ENCODE peak calls at places on chromosome X, in nine cellular contexts. K is IMR-90; C is esophagus squamous epithelium; U is hepatocyte; P is transverse colon; M is activated CD8-positive, alpha-beta T cell treated with anti-CD3 and anti-CD28 coated beads for 36 hours; X is cardiac fibroblast; V is CD8-positive, alpha-beta T cell; E is GM06990. H is an unnamed sample.

GRCh38 chrX:49838374-49838773 is 9.3 kb downstream of the PAGE4 start:
- DNase-seq in U (peak), M (peak), C (no peak), P (peak), X (peak), K (peak), E (no peak), V (no peak), H (peak)

GRCh38 chrX:103919336-103919682 is 43.1 kb upstream of the TMSB15B start:
- DNase-seq in E (no peak), M (no peak), P (peak), V (no peak), X (peak), C (no peak), K (peak), U (peak), H (no peak)

GRCh38 chrX:155000841-155001240 is 21.7 kb downstream of the F8 start:
- DNase-seq in E (no peak), U (no peak), X (no peak), C (no peak), V (no peak), P (no peak), K (no peak), M (no peak), H (no peak)

GRCh38 chrX:66074920-66075879 is 35.3 kb upstream of the VSIG4 start:
- DNase-seq in E (peak), V (peak), U (no peak), C (peak), P (peak), M (peak), X (peak), K (no peak), H (no peak)

GRCh38 chrX:120625366-120625765 is 4.5 kb downstream of the C1GALT1C1 start:
- DNase-seq in P (no peak), X (peak), C (no peak), E (no peak), M (no peak), U (no peak), V (no peak), K (no peak), H (peak)

GRCh38 chrX:72306851-72307645 is 1.3 kb upstream of the CITED1 start:
- DNase-seq in P (peak), M (peak), C (no peak), X (peak), E (peak), V (peak), K (peak), U (peak), H (peak)

GRCh38 chrX:151722241-151722846 is 6.5 kb downstream of the FATE1 start:
- DNase-seq in C (no peak), U (peak), E (peak), M (no peak), X (no peak), V (no peak), K (no peak), P (peak), H (peak)

GRCh38 chrX:2894885-2895292 is 34.2 kb downstream of the ARSD start:
- DNase-seq in K (peak), U (peak), P (peak), V (no peak), E (no peak), C (no peak), M (no peak), X (no peak), H (peak)

GRCh38 chrX:79065696-79066095 is 78.8 kb upstream of the GPR174 start:
- DNase-seq in K (no peak), M (no peak), C (no peak), P (peak), V (no peak), E (peak), U (no peak), X (no peak), H (no peak)

GRCh38 chrX:17374619-17375360 is at the start of gene NHS:
- DNase-seq in C (no peak), U (peak), V (no peak), X (peak), E (no peak), P (peak), M (peak), K (peak), H (peak)

GRCh38 chrX:151488677-151489076 is 74.8 kb upstream of the PASD1 start:
- DNase-seq in V (no peak), U (no peak), P (no peak), X (no peak), C (no peak), K (no peak), E (no peak), M (peak), H (no peak)

GRCh38 chrX:4850312-4850711 is 1136.9 kb upstream of the PRKX start:
- DNase-seq in V (no peak), U (no peak), M (no peak), E (no peak), P (no peak), C (no peak), X (no peak), K (no peak), H (no peak)

GRCh38 chrX:119669424-119670037 is 23.4 kb downstream of the SEPTIN6 start:
- DNase-seq in P (no peak), X (peak), U (peak), V (no peak), M (no peak), E (no peak), K (peak), C (no peak), H (no peak)

GRCh38 chrX:30278365-30278764 is 30.8 kb downstream of the NR0B1 start:
- DNase-seq in C (no peak), M (no peak), E (no peak), X (peak), P (no peak), U (no peak), K (peak), V (no peak), H (peak)

GRCh38 chrX:1673337-1673736 is 58.5 kb downstream of the ASMT start:
- DNase-seq in C (no peak), X (peak), E (no peak), K (no peak), P (peak), U (peak), M (peak), V (peak), H (no peak)

GRCh38 chrX:153649178-153649914 is 2.3 kb downstream of the DUSP9 start:
- DNase-seq in V (peak), E (no peak), U (peak), M (peak), C (no peak), X (peak), K (no peak), P (no peak), H (no peak)

GRCh38 chrX:55379396-55379795 is 72.5 kb upstream of the MAGEH1 start:
- DNase-seq in M (no peak), C (no peak), E (no peak), K (no peak), X (no peak), V (no peak), P (no peak), U (no peak), H (no peak)

GRCh38 chrX:118530537-118530936 is 34.9 kb downstream of the DOCK11 start:
- DNase-seq in X (peak), M (no peak), U (no peak), E (no peak), K (peak), C (no peak), P (no peak), V (no peak), H (peak)

GRCh38 chrX:131704136-131704695 is 160.3 kb downstream of the OR13H1 start:
- DNase-seq in C (peak), M (no peak), U (no peak), V (peak), X (no peak), E (peak), P (peak), K (peak), H (peak)

GRCh38 chrX:38614485-38614884 is 53.1 kb downstream of the TSPAN7 start:
- DNase-seq in M (no peak), V (no peak), X (no peak), K (no peak), E (no peak), C (no peak), U (no peak), P (no peak), H (no peak)

GRCh38 chrX:153628129-153628528 is 18.9 kb upstream of the DUSP9 start:
- DNase-seq in V (no peak), U (no peak), C (no peak), M (no peak), K (no peak), P (no peak), E (no peak), X (no peak), H (no peak)

GRCh38 chrX:119516157-119516702 is 48.0 kb downstream of the SLC25A5 start:
- DNase-seq in M (peak), K (peak), P (peak), X (peak), U (peak), V (peak), E (peak), C (no peak), H (peak)

GRCh38 chrX:74535633-74536141 is 78.7 kb downstream of the RLIM start:
- DNase-seq in K (peak), E (peak), X (peak), U (peak), C (no peak), P (peak), V (peak), M (peak), H (peak)

GRCh38 chrX:1153940-1154339 is 58.5 kb downstream of the CRLF2 start:
- DNase-seq in M (no peak), K (no peak), X (no peak), C (no peak), U (no peak), E (no peak), V (no peak), P (no peak), H (no peak)

GRCh38 chrX:39157796-39158195 is 356.5 kb downstream of the MID1IP1 start:
- DNase-seq in E (no peak), M (no peak), V (no peak), U (no peak), X (no peak), P (no peak), K (no peak), C (no peak), H (no peak)

GRCh38 chrX:2311483-2311882 is 189.3 kb downstream of the DHRSX start:
- DNase-seq in C (no peak), U (peak), X (no peak), V (no peak), P (no peak), M (no peak), E (no peak), K (no peak), H (no peak)

GRCh38 chrX:8305336-8305735 is 134.3 kb upstream of the VCX2 start:
- DNase-seq in V (no peak), M (no peak), E (no peak), U (no peak), C (no peak), X (no peak), K (no peak), P (no peak), H (no peak)

GRCh38 chrX:137563681-137564651 is 2.0 kb upstream of the ZIC3 start:
- DNase-seq in K (no peak), U (no peak), M (no peak), E (no peak), X (no peak), C (no peak), V (no peak), P (no peak), H (no peak)

GRCh38 chrX:71053217-71053621 is 14.9 kb downstream of the SNX12 start:
- DNase-seq in K (no peak), E (no peak), P (no peak), C (no peak), V (no peak), U (peak), M (no peak), X (no peak), H (peak)

DNA sequence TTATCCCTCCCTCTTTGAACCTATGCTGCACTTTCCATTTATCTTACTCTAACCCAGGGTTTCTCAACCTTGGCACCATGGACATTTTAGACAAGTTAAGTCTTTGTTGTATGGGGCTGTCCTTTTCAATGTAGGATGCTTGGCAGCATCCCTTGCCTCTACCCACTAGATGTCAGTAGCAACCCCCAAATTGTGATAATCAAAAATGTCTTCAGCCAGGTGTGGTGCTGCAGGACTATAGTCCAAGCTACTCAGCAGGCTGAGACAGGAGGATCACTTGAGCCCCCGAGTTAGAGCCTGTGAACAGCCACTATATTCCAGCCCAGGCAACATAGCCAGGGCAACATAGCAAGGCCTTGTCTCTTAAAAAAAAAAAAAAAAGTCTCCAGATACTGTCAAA is 7.0 kb downstream of the LRCH2 start:
- DNase-seq in V (no peak), K (peak), E (no peak), U (peak), M (no peak), X (peak), C (no peak), P (no peak), H (peak)
- TF ChIP-seq CTCF in V (no peak), K (peak), E (peak), U (peak), M (no peak), X (peak), C (no peak), P (no peak), H (peak)

GRCh38 chrX:47956016-47956415 is 47.8 kb downstream of the ZNF182 start:
- DNase-seq in E (no peak), K (no peak), U (no peak), X (no peak), C (no peak), P (no peak), M (no peak), V (no peak), H (no peak)

GRCh38 chrX:47960400-47960799 is 43.4 kb downstream of the ZNF182 start:
- DNase-seq in M (no peak), P (no peak), V (no peak), C (no peak), K (no peak), X (no peak), E (no peak), U (no peak), H (no peak)

DNA sequence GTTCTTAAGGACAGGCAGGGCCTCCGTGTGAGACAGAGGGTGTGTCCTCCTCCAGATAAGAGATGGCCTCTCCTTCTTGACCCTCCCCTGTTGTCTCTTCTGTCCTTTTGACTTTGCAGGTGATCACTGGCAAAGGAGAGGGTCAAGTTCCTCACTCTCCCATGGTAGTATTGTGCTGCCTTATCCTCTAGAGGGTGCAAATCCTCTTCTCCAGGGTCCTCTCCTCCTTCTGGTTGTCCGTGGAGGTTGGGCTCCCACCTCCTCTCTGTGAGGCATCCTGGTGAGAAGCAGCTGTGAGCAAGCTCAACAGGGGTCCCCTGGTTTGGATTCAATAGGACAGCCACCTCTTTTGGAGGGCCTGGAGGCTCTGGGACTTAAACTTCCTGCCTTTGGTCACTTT is 44.8 kb downstream of the ZNF182 start:
- DNase-seq in E (no peak), X (peak), C (no peak), M (peak), U (peak), P (no peak), K (no peak), V (peak), H (peak)
- TF ChIP-seq CTCF in E (peak), X (peak), C (no peak), M (peak), U (peak), P (no peak), K (peak), V (peak), H (no peak)

DNA sequence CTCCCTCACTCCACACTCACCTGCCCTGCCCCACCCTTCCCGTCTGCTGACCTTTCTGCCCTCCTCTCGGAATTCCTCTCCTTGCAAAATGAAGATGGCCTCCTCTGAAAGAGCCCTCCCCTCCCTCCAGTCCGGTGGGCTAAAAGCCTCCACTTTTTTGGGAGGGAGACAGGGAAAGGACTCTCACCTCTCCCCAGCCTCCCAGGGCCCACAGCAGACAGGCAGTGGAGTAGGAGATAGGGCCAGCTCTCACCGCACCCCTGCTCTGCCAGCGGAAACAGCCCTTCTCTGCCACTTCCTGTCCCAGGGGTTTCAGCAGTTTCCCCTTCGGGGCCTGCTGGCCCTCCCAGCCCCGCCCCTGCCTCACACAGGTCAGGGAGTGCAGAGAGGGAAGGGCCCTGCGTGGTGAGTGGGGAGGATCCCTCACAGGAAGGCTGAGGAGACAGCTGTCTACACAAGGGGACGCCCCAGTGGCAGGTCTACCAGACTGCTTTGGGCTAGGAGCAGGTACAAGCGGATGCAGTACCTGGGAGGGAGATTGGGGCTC is 18.2 kb downstream of the ELF4 start:
- DNase-seq in K (no peak), E (peak), X (no peak), V (peak), C (peak), U (peak), M (peak), P (peak), H (no peak)
- TF ChIP-seq CTCF in K (no peak), E (peak), X (no peak), V (no peak), C (no peak), U (no peak), M (no peak), P (peak), H (no peak)

GRCh38 chrX:100070334-100070849 is 339.7 kb downstream of the PCDH19 start:
- DNase-seq in V (no peak), U (no peak), P (no peak), K (no peak), C (no peak), M (no peak), E (no peak), X (no peak), H (no peak)

GRCh38 chrX:100076031-100076430 is 334.0 kb downstream of the PCDH19 start:
- DNase-seq in C (no peak), V (no peak), M (no peak), X (no peak), U (no peak), E (no peak), K (no peak), P (no peak), H (no peak)

GRCh38 chrX:100072286-100072685 is 337.8 kb downstream of the PCDH19 start:
- DNase-seq in K (no peak), M (no peak), V (no peak), X (peak), P (no peak), U (no peak), E (no peak), C (no peak), H (no peak)
- TF ChIP-seq CTCF in K (no peak), M (no peak), V (no peak), X (no peak), P (no peak), U (no peak), E (no peak), C (no peak), H (no peak)